ENCODE peak calls at places on chromosome 2, in six cellular contexts. R, I, L, H, V and O are unnamed samples.

GRCh38 chr2:121362776-121363175 is 77.8 kb upstream of the TFCP2L1 start:
- DNase-seq in R (no peak), I (no peak), L (no peak), H (no peak), V (no peak), O (no peak)

GRCh38 chr2:128874608-128875007 is 555.9 kb upstream of the HS6ST1 start:
- DNase-seq in R (no peak), I (no peak), L (no peak), H (no peak), V (no peak), O (no peak)

GRCh38 chr2:168210216-168210897 is 37.0 kb downstream of the STK39 start:
- DNase-seq in R (no peak), I (no peak), L (no peak), H (no peak), V (no peak), O (no peak)

GRCh38 chr2:220279372-220279771 is 651.9 kb downstream of the SLC4A3 start:
- DNase-seq in R (no peak), I (no peak), L (no peak), H (no peak), V (peak), O (peak)

GRCh38 chr2:233152541-233152940 is 92.4 kb downstream of the INPP5D start:
- DNase-seq in R (peak), I (no peak), L (peak), H (peak), V (no peak), O (no peak)

GRCh38 chr2:188132385-188132784 is 159.3 kb upstream of the GULP1 start:
- DNase-seq in R (peak), I (no peak), L (no peak), H (peak), V (no peak), O (no peak)

GRCh38 chr2:183242937-183243336 is 118.7 kb downstream of the NUP35 start:
- DNase-seq in R (no peak), I (no peak), L (no peak), H (no peak), V (no peak), O (peak)

GRCh38 chr2:119122663-119123062 is 35.9 kb downstream of the C1QL2 start:
- DNase-seq in R (no peak), I (no peak), L (no peak), H (no peak), V (no peak), O (no peak)

GRCh38 chr2:177917169-177917568 is 155.4 kb downstream of the PDE11A start:
- DNase-seq in R (no peak), I (no peak), L (no peak), H (no peak), V (no peak), O (no peak)

GRCh38 chr2:29482341-29482740 is 367.1 kb downstream of the CLIP4 start:
- DNase-seq in R (no peak), I (no peak), L (no peak), H (no peak), V (no peak), O (no peak)

GRCh38 chr2:151422917-151423439 is 13.3 kb downstream of the RIF1 start:
- DNase-seq in R (no peak), I (no peak), L (no peak), H (no peak), V (no peak), O (no peak)

GRCh38 chr2:101873543-101873942 is 118.2 kb upstream of the IL1R2 start:
- DNase-seq in R (no peak), I (no peak), L (no peak), H (no peak), V (no peak), O (no peak)

GRCh38 chr2:218400167-218400929 is 680 bp downstream of the CTDSP1 start:
- DNase-seq in R (peak), I (peak), L (peak), H (no peak), V (no peak), O (peak)

GRCh38 chr2:223865907-223866508 is 28.6 kb upstream of the AP1S3 start:
- DNase-seq in R (no peak), I (no peak), L (no peak), H (no peak), V (no peak), O (peak)

GRCh38 chr2:74552914-74553811 is 579 bp downstream of the LOXL3 start:
- DNase-seq in R (no peak), I (peak), L (peak), H (no peak), V (no peak), O (no peak)

GRCh38 chr2:60794271-60794863 is 38.3 kb downstream of the PAPOLG start:
- DNase-seq in R (no peak), I (no peak), L (no peak), H (no peak), V (no peak), O (peak)

GRCh38 chr2:171172980-171173542 is 12.4 kb upstream of the TLK1 start:
- DNase-seq in R (no peak), I (no peak), L (no peak), H (no peak), V (no peak), O (peak)

GRCh38 chr2:85761-86160 is 39.5 kb upstream of the FAM110C start:
- DNase-seq in R (no peak), I (no peak), L (no peak), H (no peak), V (no peak), O (no peak)

GRCh38 chr2:238711346-238711745 is 136.5 kb upstream of the TWIST2 start:
- DNase-seq in R (no peak), I (no peak), L (no peak), H (peak), V (no peak), O (no peak)

GRCh38 chr2:223732346-223732745 is 105.0 kb downstream of the AP1S3 start:
- DNase-seq in R (no peak), I (no peak), L (no peak), H (no peak), V (no peak), O (no peak)

GRCh38 chr2:121128741-121129659 is 156.0 kb downstream of the TFCP2L1 start:
- DNase-seq in R (no peak), I (peak), L (no peak), H (no peak), V (no peak), O (peak)

GRCh38 chr2:167712275-167712674 is 535.1 kb downstream of the STK39 start:
- DNase-seq in R (no peak), I (no peak), L (no peak), H (no peak), V (no peak), O (no peak)

GRCh38 chr2:222239945-222240675 is 58.7 kb downstream of the PAX3 start:
- DNase-seq in R (no peak), I (no peak), L (no peak), H (no peak), V (no peak), O (no peak)

GRCh38 chr2:28341208-28341891 is 51.3 kb upstream of the FOSL2 start:
- DNase-seq in R (peak), I (no peak), L (peak), H (no peak), V (no peak), O (no peak)

GRCh38 chr2:8564475-8564874 is 117.4 kb upstream of the ID2 start:
- DNase-seq in R (no peak), I (no peak), L (no peak), H (no peak), V (no peak), O (no peak)

GRCh38 chr2:68737717-68738116 is 3.1 kb downstream of the ARHGAP25 start:
- DNase-seq in R (no peak), I (no peak), L (no peak), H (peak), V (no peak), O (no peak)

GRCh38 chr2:223056656-223057418 is 4.8 kb downstream of the KCNE4 start:
- DNase-seq in R (no peak), I (no peak), L (no peak), H (no peak), V (no peak), O (no peak)

GRCh38 chr2:144162652-144163051 is 357.3 kb downstream of the ZEB2 start:
- DNase-seq in R (no peak), I (no peak), L (no peak), H (no peak), V (no peak), O (peak)

GRCh38 chr2:99448556-99448955 is 41.3 kb downstream of the REV1 start:
- DNase-seq in R (no peak), I (no peak), L (no peak), H (no peak), V (no peak), O (peak)

GRCh38 chr2:190050001-190050400 is 12.5 kb downstream of the MSTN start:
- DNase-seq in R (no peak), I (no peak), L (no peak), H (no peak), V (peak), O (no peak)

GRCh38 chr2:190052307-190052706 is 10.2 kb downstream of the MSTN start:
- DNase-seq in R (no peak), I (no peak), L (no peak), H (no peak), V (no peak), O (peak)

GRCh38 chr2:190051223-190051622 is 11.3 kb downstream of the MSTN start:
- DNase-seq in R (no peak), I (no peak), L (no peak), H (no peak), V (no peak), O (no peak)

GRCh38 chr2:190053426-190053825 is 9.1 kb downstream of the MSTN start:
- DNase-seq in R (no peak), I (no peak), L (no peak), H (no peak), V (no peak), O (peak)
- TF ChIP-seq CTCF in R (no peak), I (no peak), L (no peak), H (no peak), V (no peak), O (no peak)

DNA sequence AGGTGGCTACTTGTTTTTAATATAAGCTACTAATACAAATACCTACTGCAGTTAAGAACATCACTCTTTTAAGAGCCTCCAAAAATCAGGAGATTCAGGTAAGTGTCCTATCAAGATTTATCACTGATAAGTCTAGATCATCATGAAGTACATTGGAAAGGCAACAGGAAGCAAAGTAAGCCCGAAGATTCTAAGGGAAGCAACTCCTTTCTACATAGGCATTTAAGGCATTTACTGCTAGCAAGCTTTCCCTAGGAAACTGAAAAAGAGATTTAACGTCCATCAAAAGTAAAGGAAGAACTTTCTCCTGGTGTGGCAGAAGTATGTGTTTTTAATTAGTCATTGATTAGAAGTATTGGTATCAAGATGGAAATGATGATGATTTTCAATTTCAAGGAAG is 3.7 kb downstream of the STK17B start:
- DNase-seq in R (no peak), I (no peak), L (no peak), H (no peak), V (no peak), O (no peak)
- H3K4me3 ChIP-seq in R (peak), I (no peak), L (peak), H (no peak), V (peak), O (no peak)

GRCh38 chr2:19738707-19739106 is 163.1 kb downstream of the TTC32 start:
- DNase-seq in R (peak), I (no peak), L (no peak), H (peak), V (no peak), O (no peak)
- TF ChIP-seq CTCF in R (no peak), I (no peak), L (no peak), H (no peak), V (no peak), O (no peak)

DNA sequence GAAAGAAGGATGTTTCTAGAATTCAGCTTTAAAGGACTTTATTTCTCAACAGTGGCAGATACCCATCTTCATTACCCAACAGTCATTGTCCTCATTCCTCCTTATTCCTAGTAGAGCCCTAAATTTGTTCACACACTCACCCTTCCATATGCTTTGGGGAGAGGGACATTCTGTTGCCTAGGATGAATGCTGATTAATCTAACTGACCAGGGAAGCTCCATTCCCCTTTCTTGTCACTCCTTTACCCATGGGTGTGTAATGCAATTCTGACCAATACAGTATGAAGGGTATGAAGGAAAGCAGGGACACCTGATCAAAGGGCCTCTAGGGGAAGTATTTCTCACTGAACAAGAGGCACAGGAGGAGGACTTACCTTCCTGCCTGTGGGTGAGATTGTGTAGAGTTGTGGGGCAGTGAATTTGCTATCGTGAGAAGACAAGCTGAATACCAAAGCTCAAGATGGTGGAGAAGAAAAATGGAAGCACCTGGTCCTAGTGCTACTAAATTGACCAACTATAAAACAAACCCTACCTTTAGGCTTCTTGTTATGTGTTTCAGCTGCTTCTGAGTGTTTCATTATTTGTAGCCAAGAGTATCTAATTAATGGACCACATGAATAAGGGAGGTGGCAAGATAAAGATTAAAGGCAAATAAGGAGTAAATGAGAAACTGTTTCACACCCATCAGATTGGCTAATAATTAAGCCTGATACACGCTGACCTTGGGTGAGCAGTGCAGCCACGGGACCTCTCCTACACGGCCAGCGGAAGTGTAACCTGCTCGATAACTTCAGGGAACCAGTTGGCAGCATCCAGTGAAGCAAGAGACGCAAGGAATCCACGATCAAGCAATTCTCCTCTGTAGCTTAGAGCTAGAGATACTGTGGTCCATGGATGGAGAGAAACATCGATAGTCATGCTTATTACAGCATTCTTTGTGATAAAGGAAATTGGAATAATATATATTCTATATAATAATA is 202.3 kb downstream of the MYCN start:
- DNase-seq in R (no peak), I (no peak), L (no peak), H (no peak), V (no peak), O (no peak)
- H3K4me3 ChIP-seq in R (no peak), I (no peak), L (no peak), H (no peak), V (no peak), O (no peak)

GRCh38 chr2:134412639-134412999 is 158.7 kb downstream of the MGAT5 start:
- DNase-seq in R (no peak), I (no peak), L (no peak), H (no peak), V (no peak), O (no peak)

GRCh38 chr2:134413912-134414311 is 160.0 kb downstream of the MGAT5 start:
- DNase-seq in R (no peak), I (no peak), L (no peak), H (no peak), V (no peak), O (no peak)

GRCh38 chr2:134411828-134412638 is 158.2 kb downstream of the MGAT5 start:
- DNase-seq in R (peak), I (peak), L (peak), H (peak), V (no peak), O (peak)

GRCh38 chr2:134411279-134411827 is 157.5 kb downstream of the MGAT5 start:
- DNase-seq in R (no peak), I (no peak), L (no peak), H (no peak), V (no peak), O (no peak)

GRCh38 chr2:134413430-134413829 is 159.6 kb downstream of the MGAT5 start:
- DNase-seq in R (no peak), I (no peak), L (no peak), H (no peak), V (no peak), O (no peak)
- TF ChIP-seq CTCF in R (no peak), I (no peak), L (no peak), H (no peak), V (no peak), O (no peak)

DNA sequence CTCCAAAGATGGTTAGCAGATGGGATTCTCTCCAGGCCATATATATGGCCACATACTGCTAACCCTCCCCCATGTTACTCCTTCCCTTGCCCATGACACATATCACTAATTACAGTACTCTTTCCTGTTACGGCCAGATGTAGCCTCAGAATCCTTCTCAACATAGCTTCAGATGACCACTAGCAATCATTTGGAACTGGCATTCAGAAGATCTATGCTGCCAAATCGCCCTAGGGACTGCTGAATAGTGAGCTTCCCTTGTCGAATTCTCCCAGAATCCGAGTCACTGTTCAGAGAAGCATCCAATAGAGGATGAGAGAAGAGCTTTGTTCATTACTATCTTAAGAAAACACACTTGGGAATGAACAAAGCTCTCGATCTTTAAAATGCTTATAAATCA is 121.2 kb upstream of the TANK start:
- DNase-seq in R (no peak), I (no peak), L (no peak), H (no peak), V (no peak), O (no peak)
- H3K4me3 ChIP-seq in R (no peak), I (no peak), L (no peak), H (no peak), V (no peak), O (no peak)

GRCh38 chr2:42360890-42361727 is at the start of gene COX7A2L:
- DNase-seq in R (peak), I (peak), L (peak), H (peak), V (peak), O (peak)
- TF ChIP-seq CTCF in R (peak), I (no peak), L (peak), H (peak), V (peak), O (peak)